ENCODE peak calls at places on chromosome 7, in four cellular contexts. Z is EL, W is nephron progenitor cell, U is AG04449. E is an unnamed sample.

GRCh38 chr7:128783143-128783799 is 7.7 kb upstream of the OPN1SW start:
- DNase-seq in W (peak; percentile 57), U (peak; percentile 45), Z (peak; percentile 75), E (no peak)

GRCh38 chr7:78099715-78100477 is 301.3 kb downstream of the PHTF2 start:
- DNase-seq in W (no peak), U (peak; percentile 81), Z (peak; percentile 76), E (no peak)

GRCh38 chr7:116283595-116284204 is 73.4 kb downstream of the TES start:
- DNase-seq in U (no peak), Z (no peak), W (no peak), E (no peak)

GRCh38 chr7:3517344-3517743 is 216.3 kb downstream of the SDK1 start:
- DNase-seq in W (no peak), U (no peak), Z (no peak), E (no peak)

GRCh38 chr7:154684651-154685563 is 318.0 kb downstream of the PAXIP1 start:
- DNase-seq in W (no peak), U (no peak), Z (no peak), E (no peak)

GRCh38 chr7:83072576-83073517 is 89.8 kb downstream of the PCLO start:
- DNase-seq in Z (no peak), W (no peak), U (no peak), E (no peak)

GRCh38 chr7:50595538-50596102 is 30.4 kb upstream of the DDC start:
- DNase-seq in Z (peak; percentile 15), U (no peak), W (no peak), E (peak; percentile 36)

GRCh38 chr7:106177738-106178592 is 65.9 kb upstream of the SYPL1 start:
- DNase-seq in U (no peak), Z (no peak), W (no peak), E (no peak)

GRCh38 chr7:157411580-157411979 is 74.8 kb downstream of the DNAJB6 start:
- DNase-seq in U (no peak), W (no peak), Z (peak; percentile 76), E (no peak)

GRCh38 chr7:38318803-38319416 is 45.5 kb upstream of the TARP start:
- DNase-seq in Z (peak; percentile 86), U (peak; percentile 53), W (peak; percentile 32), E (peak; percentile 93)

GRCh38 chr7:97174308-97174707 is 56.8 kb downstream of the SDHAF3 start:
- DNase-seq in U (no peak), W (no peak), Z (no peak), E (no peak)

GRCh38 chr7:26292768-26293560 is 1.3 kb downstream of the SNX10 start:
- DNase-seq in U (no peak), W (peak; percentile 17), Z (no peak), E (no peak)

GRCh38 chr7:135958173-135958572 is 19.0 kb downstream of the MTPN start:
- DNase-seq in U (no peak), W (no peak), Z (no peak), E (no peak)

GRCh38 chr7:130814753-130815152 is 80.7 kb upstream of the KLF14 start:
- DNase-seq in W (no peak), Z (peak; percentile 50), U (no peak), E (no peak)

GRCh38 chr7:157278167-157278790 is 58.5 kb upstream of the DNAJB6 start:
- DNase-seq in U (no peak), W (no peak), Z (no peak), E (no peak)

GRCh38 chr7:10632707-10633106 is 341.0 kb upstream of the PHF14 start:
- DNase-seq in U (no peak), W (no peak), Z (no peak), E (no peak)

GRCh38 chr7:1156782-1157535 is 3.0 kb downstream of the ZFAND2A start:
- DNase-seq in W (no peak), Z (peak; percentile 71), U (no peak), E (no peak)

GRCh38 chr7:18808026-18808425 is 309.4 kb downstream of the TWIST1 start:
- DNase-seq in U (no peak), Z (no peak), W (no peak), E (no peak)

GRCh38 chr7:116588225-116588624 is 63.4 kb downstream of the CAV1 start:
- DNase-seq in W (no peak), U (no peak), Z (peak; percentile 86), E (no peak)

GRCh38 chr7:25392571-25393338 is 164.5 kb upstream of the NPVF start:
- DNase-seq in U (no peak), Z (no peak), W (no peak), E (peak; percentile 18)

GRCh38 chr7:2993868-2994267 is 49.8 kb downstream of the CARD11 start:
- DNase-seq in U (no peak), W (no peak), Z (no peak), E (no peak)

GRCh38 chr7:7720193-7720592 is 1.8 kb upstream of the RPA3 start:
- DNase-seq in U (no peak), W (no peak), Z (no peak), E (no peak)

GRCh38 chr7:154869436-154869835 is 133.5 kb downstream of the PAXIP1 start:
- DNase-seq in W (no peak), U (no peak), Z (no peak), E (no peak)

GRCh38 chr7:158885624-158886023 is 29.3 kb downstream of the DYNC2I1 start:
- DNase-seq in U (no peak), Z (no peak), W (no peak), E (no peak)

GRCh38 chr7:131769241-131769640 is 212.8 kb upstream of the PODXL start:
- DNase-seq in U (no peak), Z (peak; percentile 4), W (no peak), E (no peak)

GRCh38 chr7:99123571-99124033 is 20.3 kb downstream of the SMURF1 start:
- DNase-seq in W (no peak), Z (no peak), U (no peak), E (no peak)

GRCh38 chr7:5872326-5872725 is 8.3 kb upstream of the OCM start:
- DNase-seq in W (no peak), Z (no peak), U (no peak), E (peak; percentile 51)

GRCh38 chr7:20331231-20331880 is 656 bp downstream of the ITGB8 start:
- DNase-seq in W (peak; percentile 68), Z (peak; percentile 33), U (no peak), E (no peak)

GRCh38 chr7:69770613-69771012 is 172.3 kb downstream of the AUTS2 start:
- DNase-seq in W (no peak), U (no peak), Z (no peak), E (no peak)

GRCh38 chr7:87344446-87344845 is 1.0 kb upstream of the CROT start:
- DNase-seq in Z (no peak), U (no peak), W (no peak), E (no peak)

GRCh38 chr7:26694156-26694555 is 170.2 kb downstream of the SKAP2 start:
- DNase-seq in Z (no peak), U (no peak), W (no peak), E (no peak)